ENCODE peak calls at places on chromosomes 13 and 19, in seven cellular contexts. One of them, this sample, is unnamed.
A peak's percentile ranks its signal among the peaks of the same experiment; 100 is the strongest.

GRCh38 chr19:38211206-38211605 is 12.8 kb downstream of the DPF1 start:
- DNase-seq in body of pancreas: no peak
- DNase-seq in fibroblast of lung: no peak
- DNase-seq in AG04450: no peak
- DNase-seq in thoracic aorta: no peak
- DNase-seq in ovary: peak; percentile 20
- DNase-seq in IMR-90: no peak
- DNase-seq in this sample: no peak

GRCh38 chr19:49364083-49364687 is 508 bp downstream of the DKKL1 start:
- DNase-seq in AG04450: no peak
- DNase-seq in IMR-90: no peak
- DNase-seq in fibroblast of lung: no peak
- DNase-seq in body of pancreas: no peak
- DNase-seq in ovary: peak; percentile 41
- DNase-seq in thoracic aorta: no peak
- DNase-seq in this sample: no peak

GRCh38 chr19:405138-405965 is 3.6 kb downstream of the C2CD4C start:
- DNase-seq in IMR-90: no peak
- DNase-seq in ovary: no peak
- DNase-seq in thoracic aorta: no peak
- DNase-seq in body of pancreas: no peak
- DNase-seq in AG04450: no peak
- DNase-seq in fibroblast of lung: no peak
- DNase-seq in this sample: no peak

GRCh38 chr19:4390017-4390861 is 10.1 kb downstream of the SH3GL1 start:
- DNase-seq in ovary: no peak
- DNase-seq in IMR-90: peak; percentile 56
- DNase-seq in fibroblast of lung: peak; percentile 61
- DNase-seq in body of pancreas: no peak
- DNase-seq in AG04450: no peak
- DNase-seq in thoracic aorta: no peak
- DNase-seq in this sample: no peak

GRCh38 chr13:104460553-104460952 is 1394.3 kb upstream of the SLC10A2 start:
- DNase-seq in AG04450: no peak
- DNase-seq in fibroblast of lung: peak; percentile 53
- DNase-seq in ovary: no peak
- DNase-seq in IMR-90: no peak
- DNase-seq in thoracic aorta: no peak
- DNase-seq in body of pancreas: no peak
- DNase-seq in this sample: no peak

GRCh38 chr13:21420706-21421105 is 38.4 kb downstream of the ZDHHC20 start:
- DNase-seq in IMR-90: peak; percentile 58
- DNase-seq in fibroblast of lung: peak; percentile 47
- DNase-seq in body of pancreas: no peak
- DNase-seq in thoracic aorta: no peak
- DNase-seq in AG04450: no peak
- DNase-seq in ovary: no peak
- DNase-seq in this sample: no peak

GRCh38 chr13:42102961-42103688 is 54.7 kb downstream of the DGKH start:
- DNase-seq in IMR-90: peak; percentile 57
- DNase-seq in thoracic aorta: no peak
- DNase-seq in ovary: no peak
- DNase-seq in fibroblast of lung: peak; percentile 80
- DNase-seq in body of pancreas: no peak
- DNase-seq in AG04450: no peak
- DNase-seq in this sample: no peak

GRCh38 chr19:47714339-47714738 is 1.1 kb downstream of the EHD2 start:
- DNase-seq in ovary: no peak
- DNase-seq in fibroblast of lung: no peak
- DNase-seq in IMR-90: no peak
- DNase-seq in AG04450: no peak
- DNase-seq in body of pancreas: no peak
- DNase-seq in thoracic aorta: no peak
- DNase-seq in this sample: no peak

GRCh38 chr19:30312582-30313352 is 59.4 kb upstream of the ZNF536 start:
- DNase-seq in IMR-90: no peak
- DNase-seq in AG04450: no peak
- DNase-seq in ovary: no peak
- DNase-seq in fibroblast of lung: no peak
- DNase-seq in body of pancreas: no peak
- DNase-seq in thoracic aorta: no peak
- DNase-seq in this sample: peak; percentile 36

GRCh38 chr13:40404407-40404806 is 262.0 kb downstream of the FOXO1 start:
- DNase-seq in fibroblast of lung: no peak
- DNase-seq in IMR-90: no peak
- DNase-seq in thoracic aorta: no peak
- DNase-seq in AG04450: no peak
- DNase-seq in body of pancreas: no peak
- DNase-seq in ovary: no peak
- DNase-seq in this sample: no peak

GRCh38 chr19:10086904-10087256 is 763 bp downstream of the SHFL start:
- DNase-seq in body of pancreas: no peak
- DNase-seq in ovary: peak; percentile 43
- DNase-seq in fibroblast of lung: no peak
- DNase-seq in IMR-90: no peak
- DNase-seq in thoracic aorta: no peak
- DNase-seq in AG04450: no peak
- DNase-seq in this sample: no peak

GRCh38 chr13:24355103-24355502 is 45.7 kb downstream of the C1QTNF9 start:
- DNase-seq in fibroblast of lung: no peak
- DNase-seq in thoracic aorta: no peak
- DNase-seq in ovary: no peak
- DNase-seq in body of pancreas: no peak
- DNase-seq in IMR-90: no peak
- DNase-seq in AG04450: no peak
- DNase-seq in this sample: no peak

GRCh38 chr19:58498316-58499020 is 13.3 kb downstream of the SLC27A5 start:
- DNase-seq in thoracic aorta: no peak
- DNase-seq in AG04450: no peak
- DNase-seq in ovary: peak; percentile 51
- DNase-seq in fibroblast of lung: no peak
- DNase-seq in body of pancreas: no peak
- DNase-seq in IMR-90: no peak
- DNase-seq in this sample: no peak

GRCh38 chr13:114177245-114178010 is 1.6 kb upstream of the CFAP97D2 start:
- DNase-seq in AG04450: no peak
- DNase-seq in IMR-90: no peak
- DNase-seq in fibroblast of lung: no peak
- DNase-seq in thoracic aorta: no peak
- DNase-seq in ovary: no peak
- DNase-seq in body of pancreas: no peak
- DNase-seq in this sample: no peak

GRCh38 chr13:65638572-65639168 is 1591.5 kb downstream of the PCDH9 start:
- DNase-seq in fibroblast of lung: peak; percentile 52
- DNase-seq in ovary: no peak
- DNase-seq in AG04450: peak; percentile 34
- DNase-seq in thoracic aorta: no peak
- DNase-seq in body of pancreas: no peak
- DNase-seq in IMR-90: peak; percentile 63
- DNase-seq in this sample: no peak
- TF ChIP-seq CTCF in fibroblast of lung: peak; percentile 56
- TF ChIP-seq CTCF in ovary: no peak
- TF ChIP-seq CTCF in AG04450: peak; percentile 88
- TF ChIP-seq CTCF in thoracic aorta: no peak
- TF ChIP-seq CTCF in body of pancreas: peak; percentile 39
- TF ChIP-seq CTCF in IMR-90: peak; percentile 85
- TF ChIP-seq CTCF in this sample: no peak

DNA sequence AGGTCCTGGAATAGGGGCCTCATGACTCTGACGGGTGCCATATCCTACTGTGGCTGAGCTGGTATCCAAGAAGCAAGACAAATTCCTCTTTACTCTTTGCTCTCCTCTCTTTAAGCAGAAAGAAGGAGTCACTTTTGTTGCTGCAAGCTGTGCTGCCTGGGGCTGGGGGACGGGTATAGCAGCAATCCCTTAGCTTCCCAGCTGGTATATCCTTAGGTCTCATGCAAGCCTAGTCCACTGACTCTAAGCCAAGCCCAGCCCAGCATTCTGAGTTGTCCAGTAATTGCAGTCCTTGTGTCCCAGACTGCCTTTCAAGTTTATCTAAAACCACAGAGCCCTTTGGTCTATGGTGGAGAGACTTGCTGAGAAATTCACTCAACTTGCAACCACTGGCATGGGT is 893.0 kb upstream of the PRR20A start:
- DNase-seq in thoracic aorta: no peak
- DNase-seq in fibroblast of lung: no peak
- DNase-seq in IMR-90: no peak
- DNase-seq in AG04450: no peak
- DNase-seq in ovary: no peak
- DNase-seq in body of pancreas: no peak
- DNase-seq in this sample: no peak
- H3K27ac ChIP-seq in thoracic aorta: no peak overlapping the region
- H3K27ac ChIP-seq in fibroblast of lung: no peak overlapping the region
- H3K27ac ChIP-seq in IMR-90: no peak overlapping the region
- H3K27ac ChIP-seq in AG04450: no peak overlapping the region
- H3K27ac ChIP-seq in ovary: no peak overlapping the region
- H3K27ac ChIP-seq in body of pancreas: no peak overlapping the region
- H3K27ac ChIP-seq in this sample: no peak overlapping the region

GRCh38 chr19:7368456-7368855 is 19.7 kb downstream of the ARHGEF18 start:
- DNase-seq in IMR-90: no peak
- DNase-seq in fibroblast of lung: no peak
- DNase-seq in thoracic aorta: no peak
- DNase-seq in AG04450: no peak
- DNase-seq in ovary: peak; percentile 40
- DNase-seq in body of pancreas: no peak
- DNase-seq in this sample: no peak

GRCh38 chr19:7370546-7370945 is 21.8 kb downstream of the ARHGEF18 start:
- DNase-seq in IMR-90: no peak
- DNase-seq in thoracic aorta: no peak
- DNase-seq in fibroblast of lung: no peak
- DNase-seq in body of pancreas: no peak
- DNase-seq in ovary: no peak
- DNase-seq in AG04450: no peak
- DNase-seq in this sample: no peak

GRCh38 chr19:7363225-7363624 is 14.5 kb downstream of the ARHGEF18 start:
- DNase-seq in IMR-90: no peak
- DNase-seq in AG04450: no peak
- DNase-seq in thoracic aorta: no peak
- DNase-seq in body of pancreas: no peak
- DNase-seq in fibroblast of lung: no peak
- DNase-seq in ovary: no peak
- DNase-seq in this sample: no peak

GRCh38 chr19:7371001-7371400 is 22.3 kb downstream of the ARHGEF18 start:
- DNase-seq in body of pancreas: no peak
- DNase-seq in IMR-90: no peak
- DNase-seq in AG04450: no peak
- DNase-seq in ovary: no peak
- DNase-seq in fibroblast of lung: no peak
- DNase-seq in thoracic aorta: no peak
- DNase-seq in this sample: no peak

DNA sequence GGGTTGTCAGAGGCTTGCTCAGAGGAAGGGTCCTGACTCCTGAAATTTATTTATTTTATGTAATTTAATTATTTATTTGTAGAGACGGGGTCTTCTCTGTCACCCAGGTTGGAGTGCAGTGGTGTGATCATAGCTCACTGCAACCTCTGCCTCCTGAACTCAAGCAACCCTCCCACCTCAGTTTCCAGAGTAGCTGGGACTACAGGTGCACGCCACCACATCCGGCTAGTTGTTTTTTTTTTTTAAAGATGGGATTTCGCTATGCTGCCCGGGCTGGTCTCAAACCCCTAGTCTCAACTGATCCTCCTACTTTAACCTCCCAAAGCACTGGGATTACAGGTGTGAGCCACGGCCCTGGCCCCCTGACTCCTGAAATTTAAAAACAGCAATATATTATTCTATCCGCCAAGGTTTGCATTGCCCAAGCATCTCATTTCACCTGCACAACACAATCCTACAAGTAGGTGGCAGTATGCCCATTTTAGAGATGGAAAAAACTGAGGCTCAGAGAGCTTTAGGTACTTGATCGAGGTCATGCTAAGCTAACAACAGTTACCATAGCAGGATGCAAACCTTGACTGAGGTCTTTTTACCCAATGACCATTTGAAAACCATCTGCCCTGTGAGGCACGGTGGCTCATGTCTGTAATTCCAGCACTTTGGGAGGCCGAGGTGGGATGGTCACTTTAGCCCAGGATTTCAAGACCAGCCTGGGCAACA is 18.1 kb downstream of the ARHGEF18 start:
- DNase-seq in IMR-90: peak; percentile 33
- DNase-seq in AG04450: no peak
- DNase-seq in ovary: no peak
- DNase-seq in fibroblast of lung: peak; percentile 43
- DNase-seq in body of pancreas: no peak
- DNase-seq in thoracic aorta: no peak
- DNase-seq in this sample: no peak
- TF ChIP-seq CTCF in IMR-90: peak; percentile 37
- TF ChIP-seq CTCF in AG04450: peak; percentile 33
- TF ChIP-seq CTCF in ovary: no peak
- TF ChIP-seq CTCF in fibroblast of lung: peak; percentile 22
- TF ChIP-seq CTCF in body of pancreas: peak; percentile 36
- TF ChIP-seq CTCF in thoracic aorta: peak; percentile 13
- TF ChIP-seq CTCF in this sample: no peak

GRCh38 chr13:35733832-35734231 is 257.3 kb upstream of the MAB21L1 start:
- DNase-seq in AG04450: no peak
- DNase-seq in fibroblast of lung: no peak
- DNase-seq in IMR-90: no peak
- DNase-seq in body of pancreas: no peak
- DNase-seq in thoracic aorta: no peak
- DNase-seq in ovary: no peak
- DNase-seq in this sample: no peak
- H3K27ac ChIP-seq in AG04450: no peak overlapping the region
- H3K27ac ChIP-seq in fibroblast of lung: no peak overlapping the region
- H3K27ac ChIP-seq in IMR-90: no peak overlapping the region
- H3K27ac ChIP-seq in body of pancreas: no peak overlapping the region
- H3K27ac ChIP-seq in thoracic aorta: no peak overlapping the region
- H3K27ac ChIP-seq in ovary: no peak overlapping the region
- H3K27ac ChIP-seq in this sample: peak overlapping the region; percentile 28

GRCh38 chr19:41882568-41883462 is at the start of gene ARHGEF1:
- DNase-seq in body of pancreas: peak; percentile 57
- DNase-seq in IMR-90: no peak
- DNase-seq in ovary: peak; percentile 49
- DNase-seq in thoracic aorta: no peak
- DNase-seq in AG04450: no peak
- DNase-seq in fibroblast of lung: peak; percentile 33
- DNase-seq in this sample: no peak
- TF ChIP-seq CTCF in body of pancreas: no peak
- TF ChIP-seq CTCF in IMR-90: no peak
- TF ChIP-seq CTCF in ovary: no peak
- TF ChIP-seq CTCF in thoracic aorta: no peak
- TF ChIP-seq CTCF in AG04450: no peak
- TF ChIP-seq CTCF in fibroblast of lung: no peak
- TF ChIP-seq CTCF in this sample: no peak

This sample was measured in coronary artery.